ENCODE peak calls at places on chromosomes 1 and 21, in seven cellular contexts. One of them, this sample, is unnamed.

GRCh38 chr1:239493736-239494285 is 107.4 kb downstream of the CHRM3 start:
- DNase-seq in glutamatergic neuron: no peak
- DNase-seq in GM12865: no peak
- DNase-seq in cardiac fibroblast: no peak
- DNase-seq in vagina: no peak
- DNase-seq in HFFc6: peak; percentile 54
- DNase-seq in transverse colon: no peak
- DNase-seq in this sample: no peak

GRCh38 chr1:1891349-1892078 is 627 bp upstream of the GNB1 start:
- DNase-seq in glutamatergic neuron: peak; percentile 70
- DNase-seq in HFFc6: peak; percentile 18
- DNase-seq in GM12865: peak; percentile 79
- DNase-seq in transverse colon: peak; percentile 83
- DNase-seq in cardiac fibroblast: peak; percentile 52
- DNase-seq in vagina: no peak
- DNase-seq in this sample: peak; percentile 70

GRCh38 chr1:246567258-246568235 is 1.3 kb downstream of the CNST start:
- DNase-seq in HFFc6: peak; percentile 92
- DNase-seq in cardiac fibroblast: peak; percentile 88
- DNase-seq in GM12865: peak; percentile 32
- DNase-seq in glutamatergic neuron: no peak
- DNase-seq in vagina: no peak
- DNase-seq in transverse colon: no peak
- DNase-seq in this sample: peak; percentile 94

GRCh38 chr1:36988741-36989193 is 45.5 kb downstream of the GRIK3 start:
- DNase-seq in GM12865: no peak
- DNase-seq in transverse colon: no peak
- DNase-seq in vagina: no peak
- DNase-seq in cardiac fibroblast: no peak
- DNase-seq in HFFc6: no peak
- DNase-seq in glutamatergic neuron: no peak
- DNase-seq in this sample: no peak

GRCh38 chr1:47328992-47329391 is 4.6 kb upstream of the CMPK1 start:
- DNase-seq in glutamatergic neuron: no peak
- DNase-seq in GM12865: no peak
- DNase-seq in HFFc6: no peak
- DNase-seq in vagina: no peak
- DNase-seq in transverse colon: no peak
- DNase-seq in cardiac fibroblast: no peak
- DNase-seq in this sample: no peak

GRCh38 chr1:43536864-43537358 is 6.2 kb downstream of the PTPRF start:
- DNase-seq in vagina: no peak
- DNase-seq in transverse colon: no peak
- DNase-seq in GM12865: no peak
- DNase-seq in cardiac fibroblast: no peak
- DNase-seq in glutamatergic neuron: no peak
- DNase-seq in HFFc6: no peak
- DNase-seq in this sample: no peak

GRCh38 chr1:54998677-54999076 is at the start of gene BSND:
- DNase-seq in cardiac fibroblast: no peak
- DNase-seq in HFFc6: no peak
- DNase-seq in GM12865: peak; percentile 12
- DNase-seq in transverse colon: no peak
- DNase-seq in glutamatergic neuron: no peak
- DNase-seq in vagina: no peak
- DNase-seq in this sample: no peak

GRCh38 chr21:38289697-38290096 is 32.9 kb downstream of the KCNJ15 start:
- DNase-seq in GM12865: peak; percentile 31
- DNase-seq in HFFc6: peak; percentile 99
- DNase-seq in transverse colon: peak; percentile 16
- DNase-seq in cardiac fibroblast: peak; percentile 99
- DNase-seq in vagina: no peak
- DNase-seq in glutamatergic neuron: no peak
- DNase-seq in this sample: peak; percentile 100

GRCh38 chr1:30685796-30686165 is 37.6 kb downstream of the MATN1 start:
- DNase-seq in HFFc6: no peak
- DNase-seq in glutamatergic neuron: no peak
- DNase-seq in cardiac fibroblast: no peak
- DNase-seq in transverse colon: no peak
- DNase-seq in vagina: no peak
- DNase-seq in GM12865: no peak
- DNase-seq in this sample: no peak

GRCh38 chr21:38247738-38248509 is 8.9 kb upstream of the KCNJ15 start:
- DNase-seq in vagina: no peak
- DNase-seq in cardiac fibroblast: no peak
- DNase-seq in GM12865: no peak
- DNase-seq in HFFc6: no peak
- DNase-seq in glutamatergic neuron: no peak
- DNase-seq in transverse colon: no peak
- DNase-seq in this sample: no peak

GRCh38 chr1:31647106-31647505 is 2.4 kb upstream of the PEF1 start:
- DNase-seq in GM12865: no peak
- DNase-seq in HFFc6: peak; percentile 61
- DNase-seq in cardiac fibroblast: no peak
- DNase-seq in transverse colon: no peak
- DNase-seq in glutamatergic neuron: no peak
- DNase-seq in vagina: no peak
- DNase-seq in this sample: peak; percentile 93

GRCh38 chr1:72439036-72439435 is 156.7 kb upstream of the NEGR1 start:
- DNase-seq in cardiac fibroblast: peak; percentile 81
- DNase-seq in HFFc6: peak; percentile 56
- DNase-seq in glutamatergic neuron: no peak
- DNase-seq in transverse colon: no peak
- DNase-seq in GM12865: no peak
- DNase-seq in vagina: no peak
- DNase-seq in this sample: peak; percentile 36

GRCh38 chr1:68377098-68377497 is 72.7 kb downstream of the RPE65 start:
- DNase-seq in GM12865: no peak
- DNase-seq in HFFc6: no peak
- DNase-seq in vagina: no peak
- DNase-seq in glutamatergic neuron: no peak
- DNase-seq in cardiac fibroblast: no peak
- DNase-seq in transverse colon: no peak
- DNase-seq in this sample: no peak

GRCh38 chr1:156511656-156512055 is 11.1 kb upstream of the MEF2D start:
- DNase-seq in glutamatergic neuron: no peak
- DNase-seq in transverse colon: peak; percentile 3
- DNase-seq in GM12865: peak; percentile 59
- DNase-seq in HFFc6: no peak
- DNase-seq in cardiac fibroblast: peak; percentile 86
- DNase-seq in vagina: no peak
- DNase-seq in this sample: peak; percentile 54

GRCh38 chr1:228980232-228980969 is 245.1 kb downstream of the RHOU start:
- DNase-seq in transverse colon: no peak
- DNase-seq in vagina: peak; percentile 34
- DNase-seq in glutamatergic neuron: no peak
- DNase-seq in cardiac fibroblast: no peak
- DNase-seq in GM12865: no peak
- DNase-seq in HFFc6: no peak
- DNase-seq in this sample: no peak

GRCh38 chr1:191498318-191498717 is 659.9 kb upstream of the RGS18 start:
- DNase-seq in transverse colon: no peak
- DNase-seq in HFFc6: no peak
- DNase-seq in vagina: no peak
- DNase-seq in glutamatergic neuron: no peak
- DNase-seq in GM12865: no peak
- DNase-seq in cardiac fibroblast: peak; percentile 67
- DNase-seq in this sample: no peak

GRCh38 chr1:53732409-53732808 is 6.6 kb downstream of the GLIS1 start:
- DNase-seq in cardiac fibroblast: peak; percentile 46
- DNase-seq in HFFc6: no peak
- DNase-seq in GM12865: no peak
- DNase-seq in glutamatergic neuron: no peak
- DNase-seq in transverse colon: no peak
- DNase-seq in vagina: no peak
- DNase-seq in this sample: no peak

GRCh38 chr1:160377585-160378206 is 10.8 kb downstream of the NHLH1 start:
- DNase-seq in glutamatergic neuron: no peak
- DNase-seq in HFFc6: peak; percentile 73
- DNase-seq in GM12865: no peak
- DNase-seq in transverse colon: no peak
- DNase-seq in vagina: peak; percentile 67
- DNase-seq in cardiac fibroblast: peak; percentile 74
- DNase-seq in this sample: peak; percentile 62

GRCh38 chr1:23394176-23394575 is 24.5 kb upstream of the ZNF436 start:
- DNase-seq in HFFc6: peak; percentile 66
- DNase-seq in GM12865: no peak
- DNase-seq in cardiac fibroblast: peak; percentile 82
- DNase-seq in glutamatergic neuron: no peak
- DNase-seq in vagina: no peak
- DNase-seq in transverse colon: no peak
- DNase-seq in this sample: peak; percentile 77

DNA sequence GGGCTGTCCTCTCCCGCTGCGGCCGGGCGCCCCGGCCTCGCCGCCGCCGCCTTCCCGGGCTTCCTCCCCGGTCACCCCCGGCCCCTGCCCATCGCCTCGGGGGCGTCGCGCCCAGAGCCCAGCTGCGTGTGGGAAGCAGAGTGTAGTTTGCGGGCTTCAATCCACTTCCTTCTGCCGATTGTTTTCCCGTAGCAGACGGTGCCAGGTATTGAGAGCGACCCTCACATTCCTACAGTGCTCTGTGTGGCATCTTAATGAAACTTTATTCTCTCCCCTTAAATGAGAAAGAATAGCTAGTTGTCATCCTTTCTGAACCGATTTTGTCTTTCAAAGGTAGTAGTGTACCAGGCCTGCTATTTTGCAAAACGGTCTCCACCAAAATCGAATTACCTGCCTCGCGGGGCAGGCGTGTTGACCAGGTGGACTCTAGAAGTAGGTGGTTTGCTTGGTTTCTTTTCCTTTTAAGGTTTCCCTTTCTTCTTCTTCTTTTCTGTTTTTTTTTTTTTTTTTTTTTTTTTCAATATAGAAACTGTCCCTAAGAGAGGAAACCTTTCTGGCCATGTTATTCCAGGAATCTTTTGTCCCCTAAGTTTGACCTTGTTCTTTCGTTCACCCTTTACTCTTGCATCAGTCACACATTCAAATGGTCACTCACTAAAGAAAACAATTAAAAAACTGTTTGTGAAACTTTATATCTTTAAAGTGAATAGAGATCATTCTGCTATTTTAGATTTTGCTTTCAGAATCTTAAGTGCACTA is 881 bp downstream of the USP25 start:
- DNase-seq in transverse colon: no peak
- DNase-seq in vagina: no peak
- DNase-seq in HFFc6: no peak
- DNase-seq in GM12865: peak; percentile 25
- DNase-seq in cardiac fibroblast: peak; percentile 25
- DNase-seq in glutamatergic neuron: no peak
- DNase-seq in this sample: no peak
- TF ChIP-seq CTCF in transverse colon: no peak
- TF ChIP-seq CTCF in vagina: no peak
- TF ChIP-seq CTCF in HFFc6: no peak
- TF ChIP-seq CTCF in GM12865: no peak
- TF ChIP-seq CTCF in cardiac fibroblast: no peak
- TF ChIP-seq CTCF in glutamatergic neuron: no peak
- TF ChIP-seq CTCF in this sample: no peak

GRCh38 chr1:186212574-186213224 is 162.4 kb downstream of the TPR start:
- DNase-seq in HFFc6: peak; percentile 83
- DNase-seq in transverse colon: peak; percentile 11
- DNase-seq in glutamatergic neuron: no peak
- DNase-seq in GM12865: peak; percentile 81
- DNase-seq in cardiac fibroblast: peak; percentile 97
- DNase-seq in vagina: no peak
- DNase-seq in this sample: peak; percentile 98
- TF ChIP-seq CTCF in HFFc6: peak; percentile 93
- TF ChIP-seq CTCF in transverse colon: peak; percentile 71
- TF ChIP-seq CTCF in glutamatergic neuron: peak; percentile 68
- TF ChIP-seq CTCF in GM12865: peak; percentile 75
- TF ChIP-seq CTCF in cardiac fibroblast: peak; percentile 82
- TF ChIP-seq CTCF in vagina: peak; percentile 41
- TF ChIP-seq CTCF in this sample: peak; percentile 97

GRCh38 chr1:25804244-25804963 is 4.4 kb downstream of the SELENON start:
- DNase-seq in transverse colon: no peak
- DNase-seq in vagina: no peak
- DNase-seq in GM12865: peak; percentile 85
- DNase-seq in HFFc6: no peak
- DNase-seq in cardiac fibroblast: peak; percentile 40
- DNase-seq in glutamatergic neuron: no peak
- DNase-seq in this sample: no peak

GRCh38 chr1:25800538-25801377 is 765 bp downstream of the SELENON start:
- DNase-seq in transverse colon: no peak
- DNase-seq in HFFc6: no peak
- DNase-seq in cardiac fibroblast: no peak
- DNase-seq in glutamatergic neuron: no peak
- DNase-seq in vagina: no peak
- DNase-seq in GM12865: no peak
- DNase-seq in this sample: no peak

GRCh38 chr1:25804964-25805862 is 5.2 kb downstream of the SELENON start:
- DNase-seq in GM12865: no peak
- DNase-seq in cardiac fibroblast: no peak
- DNase-seq in glutamatergic neuron: no peak
- DNase-seq in transverse colon: no peak
- DNase-seq in vagina: no peak
- DNase-seq in HFFc6: no peak
- DNase-seq in this sample: no peak

GRCh38 chr1:25803368-25803767 is 3.4 kb downstream of the SELENON start:
- DNase-seq in glutamatergic neuron: no peak
- DNase-seq in cardiac fibroblast: no peak
- DNase-seq in GM12865: no peak
- DNase-seq in transverse colon: no peak
- DNase-seq in vagina: no peak
- DNase-seq in HFFc6: no peak
- DNase-seq in this sample: no peak

DNA sequence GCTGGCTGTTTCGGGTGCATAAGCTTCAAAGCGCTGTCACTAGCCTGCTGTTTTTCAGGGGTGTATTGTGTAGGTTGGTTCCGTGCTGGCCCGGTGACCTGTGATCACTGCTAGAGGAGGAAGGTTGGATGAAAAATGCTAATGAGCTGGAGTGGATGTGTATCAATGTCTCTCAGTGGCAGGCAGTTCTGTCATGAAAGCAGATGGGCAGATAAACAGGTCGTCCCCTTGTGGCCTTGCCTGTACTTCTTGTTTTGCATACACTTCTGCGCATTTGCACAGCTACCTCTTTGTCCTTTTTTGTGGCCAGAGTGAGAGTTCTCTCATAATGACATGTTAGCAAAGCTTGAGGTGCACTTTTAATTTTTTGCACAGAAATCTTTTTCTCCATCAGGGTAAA is 2.9 kb downstream of the SELENON start:
- DNase-seq in transverse colon: no peak
- DNase-seq in HFFc6: no peak
- DNase-seq in glutamatergic neuron: no peak
- DNase-seq in vagina: no peak
- DNase-seq in GM12865: peak; percentile 81
- DNase-seq in cardiac fibroblast: no peak
- DNase-seq in this sample: no peak
- TF ChIP-seq CTCF in transverse colon: no peak
- TF ChIP-seq CTCF in HFFc6: no peak
- TF ChIP-seq CTCF in glutamatergic neuron: no peak
- TF ChIP-seq CTCF in vagina: no peak
- TF ChIP-seq CTCF in GM12865: no peak
- TF ChIP-seq CTCF in cardiac fibroblast: no peak
- TF ChIP-seq CTCF in this sample: no peak

GRCh38 chr21:45966995-45967394 is 14.6 kb upstream of the COL6A1 start:
- DNase-seq in HFFc6: no peak
- DNase-seq in glutamatergic neuron: no peak
- DNase-seq in vagina: no peak
- DNase-seq in cardiac fibroblast: no peak
- DNase-seq in GM12865: no peak
- DNase-seq in transverse colon: no peak
- DNase-seq in this sample: no peak
- TF ChIP-seq CTCF in HFFc6: no peak
- TF ChIP-seq CTCF in glutamatergic neuron: no peak
- TF ChIP-seq CTCF in vagina: no peak
- TF ChIP-seq CTCF in cardiac fibroblast: no peak
- TF ChIP-seq CTCF in GM12865: no peak
- TF ChIP-seq CTCF in transverse colon: no peak
- TF ChIP-seq CTCF in this sample: no peak